ENCODE peak calls at places on chromosomes 11 and 22, in eight cellular contexts. T, J, W, H, D, K, U and G are unnamed samples.

GRCh38 chr11:69127091-69127850 is 28.5 kb upstream of the SMIM38 start:
- DNase-seq in T (no peak), J (no peak), W (no peak), H (no peak), D (no peak), K (no peak), U (no peak), G (peak)

GRCh38 chr11:32658639-32659406 is 75.2 kb downstream of the EIF3M start:
- DNase-seq in T (no peak), J (no peak), W (no peak), H (no peak), D (no peak), K (no peak), U (peak), G (no peak)

GRCh38 chr11:34653851-34654490 is 33.1 kb downstream of the EHF start:
- DNase-seq in T (no peak), J (no peak), W (no peak), H (peak), D (peak), K (no peak), U (peak), G (peak)

GRCh38 chr11:4578624-4579023 is 2.9 kb upstream of the OR52I2 start:
- DNase-seq in T (no peak), J (no peak), W (no peak), H (no peak), D (no peak), K (no peak), U (no peak), G (no peak)

GRCh38 chr11:12175694-12176241 is 65.4 kb downstream of the MICAL2 start:
- DNase-seq in T (no peak), J (no peak), W (no peak), H (no peak), D (no peak), K (no peak), U (peak), G (peak)

GRCh38 chr11:125224391-125225015 is 60.0 kb downstream of the PKNOX2 start:
- DNase-seq in T (no peak), J (no peak), W (no peak), H (no peak), D (no peak), K (no peak), U (no peak), G (peak)

GRCh38 chr22:40215266-40215665 is 37.5 kb downstream of the TNRC6B start:
- DNase-seq in T (no peak), J (no peak), W (no peak), H (peak), D (no peak), K (no peak), U (no peak), G (no peak)

GRCh38 chr11:19116315-19116970 is 525 bp upstream of the ZDHHC13 start:
- DNase-seq in T (no peak), J (no peak), W (no peak), H (no peak), D (no peak), K (no peak), U (no peak), G (no peak)

GRCh38 chr11:67303989-67304411 is 670 bp downstream of the SSH3 start:
- DNase-seq in T (no peak), J (no peak), W (no peak), H (no peak), D (peak), K (no peak), U (peak), G (peak)

GRCh38 chr11:4071828-4072421 is 22.7 kb upstream of the RRM1 start:
- DNase-seq in T (no peak), J (peak), W (no peak), H (no peak), D (no peak), K (no peak), U (peak), G (peak)

GRCh38 chr11:43579171-43579918 is 101.2 kb upstream of the HSD17B12 start:
- DNase-seq in T (no peak), J (peak), W (no peak), H (no peak), D (peak), K (no peak), U (no peak), G (peak)

GRCh38 chr22:19772673-19773469 is 12.3 kb downstream of the TBX1 start:
- DNase-seq in T (no peak), J (no peak), W (no peak), H (no peak), D (no peak), K (peak), U (no peak), G (no peak)

GRCh38 chr22:43529954-43530863 is 118.4 kb downstream of the MPPED1 start:
- DNase-seq in T (no peak), J (no peak), W (no peak), H (no peak), D (no peak), K (no peak), U (no peak), G (no peak)

GRCh38 chr22:20591660-20592310 is 84.4 kb downstream of the MED15 start:
- DNase-seq in T (no peak), J (peak), W (no peak), H (no peak), D (no peak), K (no peak), U (peak), G (no peak)